ENCODE peak calls at places on chromosomes 1 and 21, in four cellular contexts. Q, T, G and H are unnamed samples. For H3K4me1, the result is how much of the 10 kb centered on the place peaks cover.

GRCh38 chr1:72283204-72284083 is 1.1 kb upstream of the NEGR1 start:
- DNase-seq in Q (peak), T (peak), G (peak), H (peak)

GRCh38 chr1:219177363-219177762 is 3.7 kb downstream of the LYPLAL1 start:
- DNase-seq in Q (no peak), T (no peak), G (no peak), H (no peak)

GRCh38 chr1:243620096-243620495 is 229.9 kb downstream of the AKT3 start:
- DNase-seq in Q (no peak), T (no peak), G (no peak), H (no peak)

GRCh38 chr1:89974701-89975470 is 20.0 kb upstream of the ZNF326 start:
- DNase-seq in Q (no peak), T (peak), G (peak), H (no peak)

GRCh38 chr1:17137441-17137840 is 18.2 kb upstream of the PADI2 start:
- DNase-seq in Q (no peak), T (no peak), G (no peak), H (no peak)

GRCh38 chr1:19723874-19724273 is 59.2 kb downstream of the HTR6 start:
- DNase-seq in Q (no peak), T (no peak), G (no peak), H (no peak)

GRCh38 chr1:8431028-8431427 is 113.1 kb downstream of the SLC45A1 start:
- DNase-seq in Q (no peak), T (no peak), G (no peak), H (no peak)

GRCh38 chr1:244150071-244150470 is 99.0 kb downstream of the ZBTB18 start:
- DNase-seq in Q (no peak), T (peak), G (no peak), H (no peak)

GRCh38 chr1:39908534-39908933 is 6.8 kb upstream of the MYCL start:
- DNase-seq in Q (no peak), T (no peak), G (no peak), H (no peak)

GRCh38 chr1:10444795-10445397 is 4.9 kb upstream of the CORT start:
- DNase-seq in Q (no peak), T (no peak), G (no peak), H (no peak)

GRCh38 chr1:112446411-112446810 is 50.4 kb downstream of the CTTNBP2NL start:
- DNase-seq in Q (no peak), T (no peak), G (no peak), H (no peak)

GRCh38 chr1:31987231-31987630 is 26.4 kb upstream of the KHDRBS1 start:
- DNase-seq in Q (no peak), T (no peak), G (no peak), H (no peak)

GRCh38 chr1:116804736-116805135 is 50.5 kb downstream of the CD2 start:
- DNase-seq in Q (no peak), T (no peak), G (no peak), H (no peak)

GRCh38 chr1:20850021-20850420 is 62.9 kb upstream of the HP1BP3 start:
- DNase-seq in Q (no peak), T (no peak), G (no peak), H (no peak)

GRCh38 chr1:20484526-20485462 is 1.2 kb downstream of the CAMK2N1 start:
- DNase-seq in Q (no peak), T (no peak), G (peak), H (no peak)

GRCh38 chr1:52556641-52557360 is 3.9 kb upstream of the TUT4 start:
- DNase-seq in Q (no peak), T (no peak), G (no peak), H (no peak)

GRCh38 chr1:99992044-99992722 is 22.4 kb downstream of the SLC35A3 start:
- DNase-seq in Q (no peak), T (no peak), G (no peak), H (no peak)

GRCh38 chr1:12499574-12500245 is 118.3 kb downstream of the DHRS3 start:
- DNase-seq in Q (no peak), T (no peak), G (no peak), H (no peak)

GRCh38 chr21:34528131-34528561 is 16.1 kb upstream of the KCNE1 start:
- DNase-seq in Q (no peak), T (peak), G (peak), H (no peak)

GRCh38 chr1:175494950-175495349 is 248.4 kb downstream of the TNR start:
- DNase-seq in Q (no peak), T (no peak), G (no peak), H (no peak)

GRCh38 chr1:16167331-16168143 is 11.7 kb upstream of the EPHA2 start:
- DNase-seq in Q (peak), T (no peak), G (no peak), H (no peak)

GRCh38 chr1:18957532-18958295 is 1.2 kb upstream of the IFFO2 start:
- DNase-seq in Q (no peak), T (no peak), G (no peak), H (no peak)

DNA sequence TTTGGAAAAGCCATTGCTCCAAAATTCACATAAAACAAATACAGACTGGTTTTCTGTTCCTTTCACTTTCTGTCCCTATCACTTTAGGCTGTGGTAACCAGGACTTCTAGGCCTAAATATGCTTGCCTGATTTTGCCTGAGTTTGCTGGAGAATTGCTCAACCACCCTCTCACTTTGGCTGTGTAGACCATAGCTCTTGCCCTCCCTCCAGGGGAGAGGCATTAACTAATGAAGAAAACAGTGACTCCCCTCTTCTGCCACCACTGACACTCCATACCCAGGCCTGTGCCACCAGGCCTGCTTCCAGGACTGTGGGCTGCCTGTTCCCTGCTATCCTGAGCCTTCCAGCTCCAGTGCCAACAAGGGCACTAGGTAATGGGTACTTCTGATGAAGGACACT is 163.5 kb downstream of the TOMM20 start:
- DNase-seq in Q (no peak), T (peak), G (peak), H (no peak)
- H3K4me1 ChIP-seq in Q (half or more), T (under half), G (under half), H (half or more)

DNA sequence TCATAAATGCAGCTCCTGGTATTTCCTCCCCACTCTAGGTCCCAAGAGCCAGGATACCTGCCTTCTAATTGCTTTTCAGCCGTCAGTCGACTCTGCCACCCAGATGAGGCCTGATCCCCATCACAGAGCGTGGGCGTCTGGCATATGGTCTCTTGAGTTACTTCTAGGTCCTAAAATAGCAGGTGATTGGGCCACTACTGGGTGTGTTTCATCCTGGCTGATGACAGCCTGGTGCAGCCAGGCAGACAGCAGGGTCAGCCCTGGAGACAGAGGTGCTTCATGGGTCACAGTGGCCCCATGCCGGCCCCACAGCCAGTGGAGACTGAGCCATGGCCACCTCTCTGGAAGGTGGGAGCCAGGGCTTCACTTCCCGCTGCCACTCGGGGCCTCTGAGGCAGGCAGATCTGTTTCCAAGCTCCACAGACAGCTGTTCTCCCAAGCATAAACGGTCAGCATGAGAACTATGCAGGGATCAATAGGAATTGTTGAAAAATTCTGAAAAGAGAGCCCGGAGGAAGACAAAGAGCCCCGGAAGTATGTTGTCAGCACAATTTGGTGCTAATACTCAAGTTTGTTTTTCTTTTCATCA is 83.0 kb downstream of the MAN1C1 start:
- DNase-seq in Q (no peak), T (no peak), G (no peak), H (peak)
- H3K4me3 ChIP-seq in Q (no peak), T (no peak), G (no peak), H (no peak)

GRCh38 chr21:42075686-42076471 is 4.8 kb downstream of the UMODL1 start:
- DNase-seq in Q (no peak), T (no peak), G (no peak), H (no peak)
- TF ChIP-seq CTCF in Q (no peak), T (no peak), G (no peak), H (no peak)

GRCh38 chr1:228941673-228942072 is 206.4 kb downstream of the RHOU start:
- DNase-seq in Q (no peak), T (no peak), G (no peak), H (no peak)

GRCh38 chr1:228940931-228941330 is 205.7 kb downstream of the RHOU start:
- DNase-seq in Q (no peak), T (no peak), G (peak), H (no peak)

GRCh38 chr1:228939001-228939691 is 203.9 kb downstream of the RHOU start:
- DNase-seq in Q (no peak), T (no peak), G (no peak), H (no peak)

GRCh38 chr1:228939881-228940392 is 204.7 kb downstream of the RHOU start:
- DNase-seq in Q (no peak), T (no peak), G (no peak), H (no peak)

DNA sequence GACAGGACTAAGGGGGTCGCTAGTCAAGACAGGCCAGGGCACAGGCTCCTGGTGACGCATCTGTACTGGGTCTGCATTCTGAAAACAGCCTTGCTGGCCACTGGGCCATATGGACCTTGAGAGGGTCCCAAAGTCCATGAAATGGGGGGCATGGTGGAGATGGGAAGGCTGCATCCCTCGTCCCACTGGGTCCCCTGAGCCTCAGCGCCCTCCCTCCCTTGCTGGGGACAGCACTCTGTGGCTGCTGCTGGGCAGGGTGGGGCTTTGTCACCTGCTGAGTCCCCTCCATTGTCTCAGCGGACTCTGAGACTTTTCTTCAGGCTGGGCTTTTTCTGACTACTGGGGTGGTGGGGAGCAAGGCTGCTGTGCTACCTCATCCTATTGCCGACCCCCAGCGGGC is 205.2 kb downstream of the RHOU start:
- DNase-seq in Q (no peak), T (no peak), G (no peak), H (no peak)
- H3K4me1 ChIP-seq in Q (under half), T (under half), G (under half), H (under half)

GRCh38 chr1:212684076-212684475 is 15.6 kb downstream of the BATF3 start:
- DNase-seq in Q (no peak), T (no peak), G (no peak), H (no peak)

GRCh38 chr1:212680691-212681090 is 18.9 kb downstream of the BATF3 start:
- DNase-seq in Q (no peak), T (no peak), G (no peak), H (no peak)

GRCh38 chr1:212685429-212685828 is 14.2 kb downstream of the BATF3 start:
- DNase-seq in Q (no peak), T (no peak), G (no peak), H (no peak)

GRCh38 chr1:212684511-212685090 is 15.0 kb downstream of the BATF3 start:
- DNase-seq in Q (no peak), T (no peak), G (no peak), H (no peak)

DNA sequence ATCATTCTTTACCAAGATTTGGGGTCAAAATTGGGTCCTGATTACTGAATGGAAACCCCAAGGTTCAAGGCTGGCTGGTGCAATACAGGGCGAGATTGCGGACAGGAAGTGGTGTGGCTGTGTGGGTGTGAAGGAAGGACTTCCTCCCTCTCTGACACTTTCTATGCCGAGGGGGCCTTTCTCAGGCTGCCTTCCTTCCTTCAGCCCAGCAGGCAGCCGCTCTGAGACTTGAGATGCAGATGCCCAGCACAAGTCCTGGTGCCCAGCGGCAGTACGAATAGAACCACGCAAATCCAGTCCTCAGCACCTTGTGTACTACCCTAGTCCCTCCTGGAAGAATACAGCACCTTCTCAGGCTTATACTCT is 16.3 kb downstream of the BATF3 start:
- DNase-seq in Q (no peak), T (no peak), G (no peak), H (no peak)
- H3K4me3 ChIP-seq in Q (no peak), T (no peak), G (no peak), H (no peak)